ENCODE peak calls at places on chromosomes 11 and 22, in ten cellular contexts. T is CD8-positive, alpha-beta memory T cell; L is aorta; C is right lobe of liver; R is right atrium auricular region; S is H9; B is sigmoid colon; M is colonic mucosa; D is OCI-LY7; Z is CD4-positive, CD25-positive, alpha-beta regulatory T cell. O is an unnamed sample.

GRCh38 chr11:130177782-130178181 is 18.2 kb downstream of the ST14 start:
- DNase-seq in T (no peak), L (no peak), C (no peak), R (no peak), S (no peak), B (no peak), M (no peak), D (peak; percentile 29), Z (no peak), O (no peak)

GRCh38 chr11:79241205-79241604 is 199.6 kb downstream of the TENM4 start:
- DNase-seq in T (no peak), L (no peak), C (no peak), R (no peak), S (no peak), B (no peak), M (no peak), D (no peak), Z (no peak), O (no peak)

GRCh38 chr11:15903246-15903645 is 453.1 kb downstream of the SOX6 start:
- DNase-seq in T (no peak), L (no peak), C (peak; percentile 54), R (no peak), S (no peak), B (no peak), M (no peak), D (no peak), Z (no peak), O (no peak)

GRCh38 chr11:30585067-30585891 is 874 bp downstream of the MPPED2 start:
- DNase-seq in T (no peak), L (peak; percentile 73), C (peak; percentile 46), R (no peak), S (peak; percentile 51), B (peak; percentile 74), M (no peak), D (no peak), Z (no peak), O (no peak)

GRCh38 chr11:76598426-76598839 is 72.1 kb downstream of the LRRC32 start:
- DNase-seq in T (no peak), L (peak; percentile 62), C (no peak), R (peak; percentile 70), S (peak; percentile 61), B (no peak), M (no peak), D (peak; percentile 87), Z (no peak), O (no peak)

GRCh38 chr11:10588904-10589303 is 20.4 kb upstream of the LYVE1 start:
- DNase-seq in T (no peak), L (no peak), C (no peak), R (no peak), S (no peak), B (no peak), M (no peak), D (no peak), Z (no peak), O (no peak)

GRCh38 chr11:118398797-118399564 is 2.4 kb upstream of the ATP5MG start:
- DNase-seq in T (peak; percentile 35), L (no peak), C (no peak), R (no peak), S (no peak), B (no peak), M (no peak), D (peak; percentile 54), Z (peak; percentile 85), O (peak; percentile 86)

GRCh38 chr11:85947431-85948272 is 92.5 kb downstream of the CCDC83 start:
- DNase-seq in T (no peak), L (no peak), C (no peak), R (no peak), S (no peak), B (no peak), M (no peak), D (no peak), Z (no peak), O (no peak)

GRCh38 chr22:35600466-35600865 is 16.7 kb downstream of the MB start:
- DNase-seq in T (no peak), L (peak; percentile 72), C (no peak), R (no peak), S (no peak), B (no peak), M (no peak), D (no peak), Z (no peak), O (no peak)

GRCh38 chr11:34975482-34975881 is 59.1 kb downstream of the PDHX start:
- DNase-seq in T (no peak), L (no peak), C (no peak), R (no peak), S (no peak), B (no peak), M (no peak), D (no peak), Z (no peak), O (no peak)

GRCh38 chr11:70491696-70492472 is 93.6 kb downstream of the CTTN start:
- DNase-seq in T (no peak), L (peak; percentile 34), C (no peak), R (no peak), S (no peak), B (peak; percentile 44), M (no peak), D (no peak), Z (no peak), O (no peak)

GRCh38 chr11:7672960-7673723 is at the start of gene CYB5R2:
- DNase-seq in T (no peak), L (peak; percentile 87), C (peak; percentile 83), R (no peak), S (peak; percentile 81), B (peak; percentile 83), M (peak; percentile 85), D (no peak), Z (no peak), O (no peak)

GRCh38 chr11:119148855-119149370 is at the start of gene ABCG4:
- DNase-seq in T (no peak), L (no peak), C (no peak), R (no peak), S (peak; percentile 44), B (no peak), M (no peak), D (peak; percentile 25), Z (no peak), O (peak; percentile 9)

GRCh38 chr11:118971646-118972045 is at the start of gene FOXR1:
- DNase-seq in T (no peak), L (no peak), C (no peak), R (no peak), S (no peak), B (no peak), M (no peak), D (no peak), Z (no peak), O (no peak)

GRCh38 chr11:34754171-34754823 is 133.4 kb downstream of the EHF start:
- DNase-seq in T (no peak), L (no peak), C (no peak), R (no peak), S (no peak), B (no peak), M (no peak), D (no peak), Z (no peak), O (no peak)

GRCh38 chr22:31954535-31955326 is 10.4 kb downstream of the YWHAH start:
- DNase-seq in T (no peak), L (peak; percentile 70), C (no peak), R (peak; percentile 73), S (no peak), B (no peak), M (no peak), D (no peak), Z (no peak), O (no peak)
- H3K27ac ChIP-seq in T (no peak overlapping the region), L (peak overlapping the region; percentile 97), C (no peak overlapping the region), R (peak overlapping the region; percentile 73), S (no peak overlapping the region), B (peak overlapping the region; percentile 72), M (peak overlapping the region; percentile 5), D (no peak overlapping the region), Z (peak overlapping the region; percentile 82), O (peak overlapping the region; percentile 61)

DNA sequence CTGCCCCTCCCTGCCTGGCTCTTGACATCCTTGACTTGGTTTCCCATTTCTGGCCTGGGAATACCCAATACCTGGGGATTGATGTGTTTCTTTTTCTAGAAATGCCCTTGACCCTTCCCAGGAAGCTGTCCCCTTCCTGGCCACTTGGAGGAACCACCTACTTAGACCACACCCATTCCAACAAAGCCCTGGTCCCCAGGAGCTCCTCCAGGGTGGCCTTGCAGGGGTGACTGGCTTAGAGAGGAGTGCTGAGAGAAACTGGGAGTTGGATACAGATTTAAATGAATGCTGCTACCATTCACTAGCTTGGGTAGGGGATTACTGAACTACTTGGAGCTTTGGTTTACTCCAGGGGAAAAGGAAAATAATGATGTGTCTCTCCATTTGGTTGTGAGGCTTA is 22.1 kb downstream of the PANX1 start:
- DNase-seq in T (no peak), L (no peak), C (no peak), R (no peak), S (no peak), B (no peak), M (no peak), D (no peak), Z (no peak), O (no peak)
- H3K4me1 ChIP-seq in T (peaks cover 21% of the 10 kb centered on the region), L (peaks cover 15% of the 10 kb centered on the region), C (peaks cover 35% of the 10 kb centered on the region), R (peaks cover 61% of the 10 kb centered on the region), S (peaks cover 17% of the 10 kb centered on the region), B (no peaks in the 10 kb centered on the region), M (no peaks in the 10 kb centered on the region), D (peaks cover 6% of the 10 kb centered on the region), Z (peaks cover 8% of the 10 kb centered on the region), O (peaks cover 29% of the 10 kb centered on the region)

GRCh38 chr11:134663506-134664313 is 251.7 kb upstream of the B3GAT1 start:
- DNase-seq in T (no peak), L (no peak), C (no peak), R (peak; percentile 40), S (no peak), B (peak; percentile 22), M (peak; percentile 4), D (no peak), Z (no peak), O (no peak)
- H3K9me3 ChIP-seq in T (no peaks in the 10 kb centered on the region), L (no peaks in the 10 kb centered on the region), C (no peaks in the 10 kb centered on the region), R (no peaks in the 10 kb centered on the region), S (peaks cover 3% of the 10 kb centered on the region), B (no peaks in the 10 kb centered on the region), M (no peaks in the 10 kb centered on the region), D (no peaks in the 10 kb centered on the region), Z (peaks cover 4% of the 10 kb centered on the region), O (peaks cover 3% of the 10 kb centered on the region)

GRCh38 chr22:19290400-19291217 is 910 bp downstream of the CLTCL1 start:
- DNase-seq in T (no peak), L (no peak), C (no peak), R (no peak), S (no peak), B (no peak), M (no peak), D (no peak), Z (no peak), O (no peak)

GRCh38 chr22:19291218-19291579 is 320 bp downstream of the CLTCL1 start:
- DNase-seq in T (peak; percentile 27), L (peak; percentile 66), C (peak; percentile 60), R (no peak), S (peak; percentile 32), B (peak; percentile 73), M (peak; percentile 28), D (no peak), Z (peak; percentile 20), O (no peak)

GRCh38 chr22:19289475-19290161 is 1.9 kb downstream of the CLTCL1 start:
- DNase-seq in T (no peak), L (no peak), C (no peak), R (no peak), S (no peak), B (no peak), M (no peak), D (no peak), Z (no peak), O (no peak)

GRCh38 chr22:19292262-19293230 is 1.0 kb upstream of the CLTCL1 start:
- DNase-seq in T (no peak), L (no peak), C (peak; percentile 52), R (no peak), S (peak; percentile 31), B (no peak), M (peak; percentile 28), D (peak; percentile 54), Z (no peak), O (no peak)

GRCh38 chr22:19291580-19292261 is at the start of gene CLTCL1:
- DNase-seq in T (peak; percentile 63), L (peak; percentile 85), C (peak; percentile 89), R (peak; percentile 63), S (peak; percentile 85), B (peak; percentile 90), M (peak; percentile 79), D (peak; percentile 82), Z (peak; percentile 69), O (peak; percentile 62)
- H3K27ac ChIP-seq in T (peak within 1 kb of the TSS; percentile 71), L (no peak within 1 kb of the TSS), C (peak within 1 kb of the TSS; percentile 77), R (peak within 1 kb of the TSS; percentile 91), S (no peak within 1 kb of the TSS), B (peak within 1 kb of the TSS; percentile 77), M (peak within 1 kb of the TSS; percentile 16), D (no peak within 1 kb of the TSS), Z (no peak within 1 kb of the TSS), O (peak within 1 kb of the TSS; percentile 58)